ENCODE peak calls at places on chromosomes 2 and 18, in six cellular contexts. R is activated CD4-positive, alpha-beta T cell treated with anti-CD3 and anti-CD28 coated beads, Interleukin-2, amount 50 U/mL, for 1 hour; F is right cardiac atrium; V is CD4-positive, alpha-beta T cell; I is LoVo; G is NCI-H1092 treated with DMSO at 0.1 percent for 48 hours. P is an unnamed sample.

GRCh38 chr2:148817210-148817708 is 57.8 kb upstream of the KIF5C start:
- DNase-seq in F (no peak), G (peak), V (no peak), I (no peak), R (no peak), P (no peak)

GRCh38 chr2:85441859-85442258 is 23.3 kb downstream of the SH2D6 start:
- DNase-seq in I (no peak), V (no peak), R (no peak), F (no peak), G (no peak), P (no peak)

GRCh38 chr2:13193900-13194299 is 477.2 kb downstream of the TRIB2 start:
- DNase-seq in I (peak), V (no peak), G (peak), R (no peak), F (no peak), P (no peak)

GRCh38 chr18:9067823-9068222 is 34.7 kb upstream of the NDUFV2 start:
- DNase-seq in F (no peak), V (no peak), I (no peak), R (no peak), G (no peak), P (no peak)

GRCh38 chr2:55010915-55011314 is 39.3 kb downstream of the RTN4 start:
- DNase-seq in R (no peak), V (no peak), I (peak), F (no peak), G (no peak), P (no peak)

GRCh38 chr2:241279828-241280227 is 35.6 kb downstream of the HDLBP start:
- DNase-seq in R (no peak), F (no peak), I (no peak), V (no peak), G (no peak), P (no peak)

GRCh38 chr2:207308519-207309224 is 142.9 kb upstream of the KLF7 start:
- DNase-seq in I (no peak), R (no peak), V (no peak), G (no peak), F (no peak), P (no peak)

GRCh38 chr2:148342091-148342490 is 302.5 kb upstream of the EPC2 start:
- DNase-seq in F (no peak), R (no peak), I (no peak), V (no peak), G (no peak), P (no peak)

GRCh38 chr18:13562494-13563029 is 163.8 kb downstream of the FAM210A start:
- DNase-seq in F (no peak), V (no peak), R (peak), I (no peak), G (no peak), P (no peak)

GRCh38 chr2:62577994-62578836 is 72.2 kb upstream of the TMEM17 start:
- DNase-seq in F (no peak), R (no peak), G (no peak), V (no peak), I (peak), P (no peak)

GRCh38 chr18:3623769-3624545 is 174.0 kb downstream of the TGIF1 start:
- DNase-seq in R (no peak), I (peak), V (no peak), G (no peak), F (peak), P (no peak)

GRCh38 chr18:72820571-72820970 is 47.2 kb downstream of the NETO1 start:
- DNase-seq in G (no peak), F (no peak), I (no peak), R (no peak), V (no peak), P (no peak)

GRCh38 chr18:62585274-62586147 is 62.7 kb downstream of the ZCCHC2 start:
- DNase-seq in G (no peak), R (no peak), V (no peak), F (no peak), I (no peak), P (no peak)

GRCh38 chr2:45256867-45257641 is 247.8 kb upstream of the SIX2 start:
- DNase-seq in I (no peak), G (peak), F (no peak), V (no peak), R (no peak), P (no peak)

GRCh38 chr2:157746234-157746950 is 117.7 kb upstream of the ACVR1C start:
- DNase-seq in I (no peak), V (no peak), G (no peak), F (no peak), R (no peak), P (no peak)

GRCh38 chr2:178199334-178199733 is 5.0 kb downstream of the OSBPL6 start:
- DNase-seq in V (no peak), G (no peak), I (no peak), R (no peak), F (no peak), P (no peak)

GRCh38 chr2:237818066-237818473 is 19.5 kb downstream of the RBM44 start:
- DNase-seq in F (no peak), V (no peak), R (no peak), G (no peak), I (no peak), P (no peak)

GRCh38 chr18:8813621-8814020 is 108.3 kb downstream of the MTCL1 start:
- DNase-seq in I (no peak), F (no peak), G (no peak), R (no peak), V (no peak), P (no peak)

GRCh38 chr2:43328157-43328556 is 101.8 kb upstream of the ZFP36L2 start:
- DNase-seq in F (no peak), I (no peak), V (no peak), G (peak), R (no peak), P (no peak)

GRCh38 chr2:181778621-181779195 is 98.4 kb upstream of the NEUROD1 start:
- DNase-seq in V (no peak), I (peak), F (no peak), R (no peak), G (no peak), P (no peak)

GRCh38 chr2:219009294-219009693 is 16.1 kb upstream of the CRYBA2 start:
- DNase-seq in I (no peak), R (no peak), G (no peak), V (no peak), F (no peak), P (no peak)

GRCh38 chr18:13558132-13558531 is 168.2 kb downstream of the FAM210A start:
- DNase-seq in V (no peak), F (peak), G (peak), I (peak), R (peak), P (no peak)

GRCh38 chr2:86223098-86223681 is 23.9 kb downstream of the MRPL35 start:
- DNase-seq in V (no peak), I (no peak), G (no peak), R (no peak), F (peak), P (no peak)

GRCh38 chr18:11310476-11311086 is 161.2 kb upstream of the PIEZO2 start:
- DNase-seq in F (peak), I (peak), V (no peak), G (no peak), R (peak), P (no peak)

GRCh38 chr18:21389283-21389682 is 147.3 kb downstream of the GREB1L start:
- DNase-seq in R (no peak), G (no peak), I (no peak), V (no peak), F (no peak), P (no peak)

GRCh38 chr2:6452702-6453481 is 412.8 kb downstream of the CMPK2 start:
- DNase-seq in F (no peak), G (no peak), I (no peak), R (no peak), V (no peak), P (no peak)

GRCh38 chr2:212791579-212791978 is 253.0 kb upstream of the ERBB4 start:
- DNase-seq in R (no peak), I (no peak), G (no peak), F (no peak), V (no peak), P (no peak)

GRCh38 chr2:26704441-26704977 is 12.0 kb downstream of the KCNK3 start:
- DNase-seq in V (no peak), R (no peak), F (peak), G (no peak), I (no peak), P (no peak)

GRCh38 chr2:186422226-186422625 is 63.8 kb upstream of the ZC3H15 start:
- DNase-seq in G (no peak), F (peak), I (peak), R (no peak), V (no peak), P (peak)

GRCh38 chr2:126643972-126644371 is 12.0 kb upstream of the GYPC start:
- DNase-seq in I (no peak), R (no peak), V (no peak), F (no peak), G (no peak), P (no peak)

GRCh38 chr2:179201884-179202283 is 62.7 kb downstream of the SESTD1 start:
- DNase-seq in F (no peak), V (no peak), G (no peak), R (no peak), I (no peak), P (no peak)

GRCh38 chr2:237650455-237650850 is 23.1 kb downstream of the LRRFIP1 start:
- DNase-seq in I (no peak), V (no peak), R (no peak), G (no peak), F (no peak), P (no peak)

GRCh38 chr2:109059474-109060165 is 69.4 kb upstream of the SH3RF3 start:
- DNase-seq in R (no peak), G (no peak), V (no peak), I (no peak), F (peak), P (no peak)

GRCh38 chr2:219400562-219400961 is 12.8 kb upstream of the DNPEP start:
- DNase-seq in G (no peak), R (no peak), I (no peak), V (no peak), F (no peak), P (no peak)

GRCh38 chr2:126824663-126825062 is 74.0 kb upstream of the TEX51 start:
- DNase-seq in R (no peak), V (no peak), I (no peak), F (no peak), G (no peak), P (no peak)

GRCh38 chr2:190578158-190579057 is 43.9 kb upstream of the NEMP2 start:
- DNase-seq in R (no peak), I (peak), G (no peak), V (no peak), F (peak), P (no peak)